ENCODE peak calls at places on chromosomes 3 and 15, in ten cellular contexts. X, P, L, M, C, B, U, G, I and K are unnamed samples.

GRCh38 chr3:121834734-121835709 is at the start of the genes EAF2 and IQCB1:
- DNase-seq in X (peak; percentile 97), P (peak; percentile 91), L (peak; percentile 93), M (peak; percentile 96), C (peak; percentile 95), B (peak; percentile 96), U (peak; percentile 98), G (peak; percentile 99), I (peak; percentile 95), K (peak; percentile 99)

GRCh38 chr3:126548556-126549466 is 9.9 kb downstream of the C3orf22 start:
- DNase-seq in X (no peak), P (no peak), L (no peak), M (peak; percentile 5), C (no peak), B (no peak), U (peak; percentile 22), G (no peak), I (peak; percentile 14), K (no peak)

GRCh38 chr15:91294795-91295194 is 194.7 kb downstream of the SV2B start:
- DNase-seq in X (no peak), P (no peak), L (no peak), M (no peak), C (no peak), B (no peak), U (no peak), G (no peak), I (no peak), K (no peak)

GRCh38 chr15:42313463-42313862 is 40.2 kb upstream of the TMEM87A start:
- DNase-seq in X (no peak), P (no peak), L (no peak), M (no peak), C (no peak), B (no peak), U (no peak), G (no peak), I (no peak), K (no peak)

GRCh38 chr3:14769531-14770325 is 49.0 kb upstream of the FGD5 start:
- DNase-seq in X (no peak), P (no peak), L (no peak), M (no peak), C (no peak), B (peak; percentile 3), U (no peak), G (no peak), I (no peak), K (peak; percentile 10)

GRCh38 chr3:126961191-126961790 is 21.6 kb upstream of the PLXNA1 start:
- DNase-seq in X (no peak), P (peak; percentile 20), L (peak; percentile 83), M (peak; percentile 63), C (peak; percentile 48), B (peak; percentile 84), U (no peak), G (peak; percentile 54), I (no peak), K (peak; percentile 66)

GRCh38 chr3:184359610-184360009 is 1.8 kb downstream of the CLCN2 start:
- DNase-seq in X (no peak), P (no peak), L (no peak), M (no peak), C (no peak), B (no peak), U (peak; percentile 79), G (no peak), I (no peak), K (no peak)

GRCh38 chr3:112894258-112894657 is 47.6 kb upstream of the CD200R1L start:
- DNase-seq in X (peak; percentile 59), P (peak; percentile 18), L (no peak), M (no peak), C (no peak), B (no peak), U (no peak), G (no peak), I (peak; percentile 71), K (no peak)

GRCh38 chr3:43231276-43232000 is 54.9 kb upstream of the SNRK start:
- DNase-seq in X (no peak), P (peak; percentile 33), L (no peak), M (no peak), C (no peak), B (no peak), U (no peak), G (no peak), I (no peak), K (no peak)

GRCh38 chr3:26236991-26237682 is 385.4 kb upstream of the LRRC3B start:
- DNase-seq in X (no peak), P (no peak), L (peak; percentile 14), M (no peak), C (no peak), B (no peak), U (no peak), G (no peak), I (no peak), K (no peak)

GRCh38 chr3:111336511-111336910 is 205.5 kb upstream of the CD96 start:
- DNase-seq in X (no peak), P (peak; percentile 24), L (no peak), M (no peak), C (no peak), B (no peak), U (no peak), G (no peak), I (no peak), K (no peak)

GRCh38 chr3:56684029-56684428 is 964 bp upstream of the TASOR start:
- DNase-seq in X (no peak), P (no peak), L (no peak), M (no peak), C (no peak), B (no peak), U (no peak), G (no peak), I (no peak), K (no peak)

GRCh38 chr15:55827204-55827603 is 84.3 kb upstream of the PRTG start:
- DNase-seq in X (no peak), P (peak; percentile 10), L (no peak), M (no peak), C (no peak), B (no peak), U (no peak), G (no peak), I (no peak), K (no peak)

GRCh38 chr3:45799586-45799985 is 3.2 kb upstream of the SLC6A20 start:
- DNase-seq in X (no peak), P (no peak), L (no peak), M (no peak), C (no peak), B (no peak), U (no peak), G (no peak), I (no peak), K (no peak)

GRCh38 chr15:77138167-77138522 is 67.2 kb upstream of the TSPAN3 start:
- DNase-seq in X (no peak), P (peak; percentile 39), L (no peak), M (no peak), C (no peak), B (no peak), U (no peak), G (no peak), I (no peak), K (no peak)

GRCh38 chr3:50604628-50605588 is 6.7 kb downstream of the CISH start:
- DNase-seq in X (no peak), P (no peak), L (peak; percentile 82), M (peak; percentile 91), C (no peak), B (no peak), U (no peak), G (no peak), I (no peak), K (no peak)

GRCh38 chr15:56832125-56832524 is 86.3 kb upstream of the TCF12 start:
- DNase-seq in X (peak; percentile 41), P (no peak), L (peak; percentile 49), M (peak; percentile 53), C (no peak), B (peak; percentile 78), U (peak; percentile 67), G (no peak), I (no peak), K (no peak)

GRCh38 chr3:64262574-64263114 is 37.4 kb upstream of the PRICKLE2 start:
- DNase-seq in X (no peak), P (no peak), L (no peak), M (no peak), C (no peak), B (no peak), U (no peak), G (no peak), I (peak; percentile 14), K (no peak)

GRCh38 chr3:81451611-81452010 is 309.8 kb downstream of the GBE1 start:
- DNase-seq in X (no peak), P (no peak), L (no peak), M (no peak), C (no peak), B (no peak), U (no peak), G (no peak), I (no peak), K (no peak)

GRCh38 chr3:169041677-169042171 is 621.8 kb downstream of the MECOM start:
- DNase-seq in X (peak; percentile 40), P (peak; percentile 18), L (no peak), M (no peak), C (no peak), B (no peak), U (no peak), G (no peak), I (no peak), K (no peak)
- TF ChIP-seq CTCF in X (peak; percentile 43), P (peak; percentile 31), L (peak; percentile 72), M (peak; percentile 57), C (no peak), B (peak; percentile 23), U (peak; percentile 37), G (no peak), I (no peak), K (no peak)

GRCh38 chr3:48475188-48475587 is 28.7 kb downstream of the ATRIP start:
- DNase-seq in X (no peak), P (no peak), L (no peak), M (no peak), C (no peak), B (no peak), U (no peak), G (no peak), I (peak; percentile 34), K (no peak)
- TF ChIP-seq CTCF in X (no peak), P (no peak), L (no peak), M (no peak), C (no peak), B (no peak), U (no peak), G (no peak), I (no peak), K (no peak)

DNA sequence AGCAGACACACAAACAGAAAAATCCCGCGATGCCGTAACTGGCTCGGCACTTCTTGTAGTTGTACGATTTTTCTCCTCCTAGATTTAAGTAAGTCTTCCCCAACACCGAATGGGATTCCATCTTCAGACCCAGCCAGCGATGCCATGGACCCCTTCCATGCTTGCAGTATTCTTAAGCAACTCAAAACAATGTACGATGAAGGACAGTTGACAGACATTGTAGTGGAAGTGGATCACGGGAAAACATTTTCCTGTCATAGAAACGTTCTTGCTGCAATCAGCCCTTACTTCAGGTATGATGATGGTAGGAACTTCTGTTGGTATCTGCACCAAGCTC is 760 bp downstream of the KBTBD8 start:
- DNase-seq in X (no peak), P (no peak), L (no peak), M (no peak), C (no peak), B (no peak), U (no peak), G (no peak), I (no peak), K (no peak)
- TF ChIP-seq CTCF in X (no peak), P (no peak), L (no peak), M (no peak), C (no peak), B (no peak), U (no peak), G (no peak), I (no peak), K (no peak)

GRCh38 chr15:62391565-62392262 is 226.6 kb upstream of the C2CD4B start:
- DNase-seq in X (peak; percentile 59), P (no peak), L (peak; percentile 63), M (peak; percentile 58), C (peak; percentile 59), B (peak; percentile 36), U (peak; percentile 49), G (peak; percentile 64), I (peak; percentile 52), K (peak; percentile 43)
- TF ChIP-seq CTCF in X (peak; percentile 46), P (peak; percentile 36), L (peak; percentile 65), M (no peak), C (no peak), B (no peak), U (no peak), G (no peak), I (no peak), K (peak; percentile 33)